ENCODE peak calls at places on chromosomes 2 and 18, in five cellular contexts. K is left ventricle myocardium inferior; Z is SW 1271; V is ecto neural progenitor cell; Q is activated CD4-positive, alpha-beta T cell treated with anti-CD3 and anti-CD28 coated beads, Interleukin-2, amount 50 U/mL, for 4 hours. U is an unnamed sample.

GRCh38 chr2:14866953-14867352 is 234.4 kb downstream of the LRATD1 start:
- DNase-seq in Z (no peak), K (no peak), V (no peak), Q (no peak), U (no peak)

GRCh38 chr2:53631313-53632125 is 136.1 kb upstream of the CHAC2 start:
- DNase-seq in Q (no peak), V (no peak), K (no peak), Z (no peak), U (no peak)

GRCh38 chr2:180742809-180743208 is 237.6 kb upstream of the UBE2E3 start:
- DNase-seq in V (no peak), K (no peak), Z (peak; percentile 25), Q (no peak), U (no peak)

GRCh38 chr2:223993634-223994232 is 36.5 kb downstream of the MRPL44 start:
- DNase-seq in V (peak; percentile 61), Z (peak; percentile 72), K (peak; percentile 23), Q (peak; percentile 53), U (peak; percentile 74)

GRCh38 chr18:11468120-11468519 is 141.3 kb upstream of the SLC35G4 start:
- DNase-seq in Q (no peak), V (no peak), K (no peak), Z (no peak), U (no peak)

GRCh38 chr2:85705680-85706039 is 11.5 kb downstream of the GNLY start:
- DNase-seq in V (no peak), K (no peak), Q (no peak), Z (no peak), U (no peak)

GRCh38 chr2:165141601-165142000 is 62.2 kb downstream of the SCN3A start:
- DNase-seq in Q (no peak), V (no peak), K (no peak), Z (no peak), U (no peak)

GRCh38 chr2:9918275-9918674 is 33.2 kb upstream of the GRHL1 start:
- DNase-seq in Z (no peak), K (no peak), Q (no peak), V (no peak), U (no peak)

GRCh38 chr18:36066001-36066400 is 1.4 kb downstream of the RPRD1A start:
- DNase-seq in V (no peak), Z (no peak), Q (no peak), K (no peak), U (peak; percentile 44)

GRCh38 chr2:66440692-66441091 is 5.8 kb downstream of the MEIS1 start:
- DNase-seq in Q (no peak), V (peak; percentile 60), Z (no peak), K (peak; percentile 25), U (no peak)

GRCh38 chr2:120778244-120778643 is 42.6 kb downstream of the GLI2 start:
- DNase-seq in K (no peak), V (no peak), Q (no peak), Z (no peak), U (no peak)

GRCh38 chr18:36602620-36603019 is 226.2 kb downstream of the TPGS2 start:
- DNase-seq in Q (no peak), K (no peak), Z (no peak), V (no peak), U (no peak)

GRCh38 chr2:177992992-177993391 is 79.6 kb downstream of the PDE11A start:
- DNase-seq in Q (no peak), K (no peak), Z (no peak), V (no peak), U (no peak)

GRCh38 chr2:101152195-101153076 is 1.3 kb upstream of the TBC1D8 start:
- DNase-seq in K (peak; percentile 35), V (peak; percentile 59), Q (no peak), Z (peak; percentile 75), U (peak; percentile 57)

GRCh38 chr2:101921319-101921960 is 70.3 kb upstream of the IL1R2 start:
- DNase-seq in K (no peak), Z (no peak), V (no peak), Q (no peak), U (no peak)

GRCh38 chr2:201049455-201049854 is 22.0 kb downstream of the HYCC2 start:
- DNase-seq in K (no peak), Q (no peak), V (no peak), Z (no peak), U (no peak)

GRCh38 chr2:37377187-37377532 is 32.7 kb downstream of the QPCT start:
- DNase-seq in Z (no peak), Q (no peak), V (no peak), K (no peak), U (no peak)

GRCh38 chr2:239397856-239398470 is 2.9 kb downstream of the HDAC4 start:
- DNase-seq in K (no peak), Q (no peak), V (no peak), Z (no peak), U (no peak)

GRCh38 chr2:62304429-62305417 is 108.8 kb downstream of the B3GNT2 start:
- DNase-seq in V (no peak), Z (no peak), K (peak; percentile 45), Q (no peak), U (no peak)

GRCh38 chr2:161546635-161547034 is 77.6 kb upstream of the SLC4A10 start:
- DNase-seq in K (no peak), Z (no peak), V (no peak), Q (no peak), U (no peak)

GRCh38 chr2:45643543-45644542 is 7.6 kb upstream of the PRKCE start:
- DNase-seq in Q (peak; percentile 59), Z (peak; percentile 59), V (peak; percentile 88), K (peak; percentile 70), U (no peak)

GRCh38 chr18:57430166-57430958 is 4.8 kb upstream of the ONECUT2 start:
- DNase-seq in Z (no peak), K (no peak), Q (no peak), V (peak; percentile 54), U (no peak)

GRCh38 chr2:118168606-118169005 is 80.3 kb downstream of the INSIG2 start:
- DNase-seq in V (no peak), Z (peak; percentile 16), Q (no peak), K (no peak), U (no peak)

GRCh38 chr2:25250331-25251031 is 82.1 kb upstream of the POMC start:
- DNase-seq in V (peak; percentile 61), Z (no peak), Q (peak; percentile 21), K (no peak), U (no peak)

GRCh38 chr2:127585270-127585807 is 49.9 kb downstream of the MYO7B start:
- DNase-seq in K (no peak), V (no peak), Q (no peak), Z (no peak), U (no peak)

U was measured in foreskin melanocyte.